ENCODE peak calls at places on chromosome 16, in nine cellular contexts. L is activated CD4-positive, alpha-beta T cell treated with anti-CD3 and anti-CD28 coated beads, Interleukin-2, amount 10 ng/mL, durations not matched to agents 7 days and 5 days; E is posterior cingulate gyrus; J is activated CD4-positive, CD25-positive, alpha-beta regulatory T cell; R is activated T-helper 1 cell treated with Interleukin-2 at 50 U/mL for 16 hours; C is hepatocyte; M is GM12891; S is A549; W is mesothelial cell of epicardium. Y is an unnamed sample.

GRCh38 chr16:13521356-13521755 is 398.6 kb upstream of the ERCC4 start:
- DNase-seq in W (no peak), S (no peak), R (no peak), C (no peak), J (no peak), M (no peak), E (no peak), L (no peak), Y (no peak)

GRCh38 chr16:29645699-29646187 is 17.3 kb upstream of the SPN start:
- DNase-seq in W (no peak), J (no peak), M (peak; percentile 46), L (no peak), R (no peak), C (no peak), S (no peak), E (no peak), Y (no peak)

GRCh38 chr16:11139624-11140375 is 116.2 kb downstream of the SOCS1 start:
- DNase-seq in L (peak; percentile 69), C (no peak), J (no peak), W (no peak), E (no peak), M (no peak), R (no peak), S (no peak), Y (no peak)

GRCh38 chr16:86671486-86672214 is 93.3 kb downstream of the FOXL1 start:
- DNase-seq in S (no peak), L (no peak), W (no peak), M (no peak), E (no peak), R (no peak), J (no peak), C (peak; percentile 31), Y (no peak)

GRCh38 chr16:16006650-16007049 is 57.2 kb downstream of the ABCC1 start:
- DNase-seq in C (no peak), L (no peak), J (no peak), W (no peak), S (no peak), E (no peak), M (no peak), R (no peak), Y (no peak)

GRCh38 chr16:47778106-47778803 is 317.1 kb downstream of the PHKB start:
- DNase-seq in S (no peak), W (no peak), L (no peak), R (no peak), C (no peak), J (no peak), M (no peak), E (no peak), Y (no peak)

GRCh38 chr16:72312862-72313261 is 140.9 kb upstream of the PMFBP1 start:
- DNase-seq in W (no peak), C (peak; percentile 34), M (no peak), J (no peak), L (no peak), S (no peak), R (no peak), E (no peak), Y (no peak)

GRCh38 chr16:19850131-19850817 is 34.4 kb downstream of the GPRC5B start:
- DNase-seq in E (no peak), C (no peak), R (no peak), L (no peak), S (no peak), W (no peak), M (no peak), J (no peak), Y (no peak)

GRCh38 chr16:2969545-2970521 is 685 bp downstream of the PAQR4 start:
- DNase-seq in C (peak; percentile 84), L (peak; percentile 84), W (peak; percentile 61), R (peak; percentile 48), E (peak; percentile 82), M (peak; percentile 93), J (peak; percentile 34), S (peak; percentile 73), Y (peak; percentile 46)

GRCh38 chr16:74991593-74992403 is 6.9 kb upstream of the WDR59 start:
- DNase-seq in E (no peak), C (peak; percentile 76), L (no peak), R (no peak), M (no peak), W (no peak), S (no peak), J (no peak), Y (no peak)

GRCh38 chr16:77603656-77604055 is 118.7 kb upstream of the NUDT7 start:
- DNase-seq in J (no peak), C (no peak), L (no peak), S (no peak), W (no peak), R (no peak), E (no peak), M (no peak), Y (no peak)

GRCh38 chr16:69243479-69243878 is 56.5 kb downstream of the SNTB2 start:
- DNase-seq in L (no peak), M (no peak), E (no peak), J (no peak), W (no peak), S (no peak), R (no peak), C (no peak), Y (no peak)

GRCh38 chr16:15899538-15900100 is 11.2 kb upstream of the CEP20 start:
- DNase-seq in J (no peak), E (no peak), C (peak; percentile 79), R (no peak), W (no peak), L (peak; percentile 41), M (peak; percentile 35), S (peak; percentile 95), Y (no peak)

GRCh38 chr16:85490971-85491771 is 122.0 kb upstream of the GSE1 start:
- DNase-seq in L (peak; percentile 26), S (peak; percentile 63), W (no peak), R (no peak), C (peak; percentile 30), M (peak; percentile 84), J (no peak), E (no peak), Y (no peak)

GRCh38 chr16:73956592-73957495 is 339.8 kb upstream of the PSMD7 start:
- DNase-seq in L (peak; percentile 31), W (peak; percentile 71), C (peak; percentile 85), J (no peak), E (peak; percentile 57), R (no peak), M (peak; percentile 22), S (peak; percentile 37), Y (no peak)

GRCh38 chr16:70750893-70751467 is 50.0 kb downstream of the VAC14 start:
- DNase-seq in L (no peak), S (no peak), J (no peak), R (no peak), C (no peak), W (no peak), E (no peak), M (no peak), Y (no peak)

GRCh38 chr16:49282690-49283375 is 1.2 kb upstream of the CBLN1 start:
- DNase-seq in J (no peak), E (no peak), C (peak; percentile 38), W (no peak), R (no peak), S (no peak), M (no peak), L (no peak), Y (no peak)

GRCh38 chr16:50977064-50977621 is 173.9 kb downstream of the SALL1 start:
- DNase-seq in E (no peak), J (no peak), W (no peak), C (no peak), S (no peak), M (no peak), L (no peak), R (no peak), Y (no peak)

GRCh38 chr16:12907670-12908233 is 6.4 kb downstream of the SHISA9 start:
- DNase-seq in L (no peak), M (no peak), E (no peak), C (no peak), J (no peak), R (no peak), S (no peak), W (no peak), Y (no peak)

GRCh38 chr16:11994187-11995119 is 17.9 kb downstream of the SNX29 start:
- DNase-seq in M (no peak), R (no peak), S (no peak), L (no peak), J (no peak), E (peak; percentile 58), C (no peak), W (no peak), Y (peak; percentile 73)